ENCODE peak calls at places on chromosomes 7 and 10, in seven cellular contexts. P is ovary; D is NB4; B is lower leg skin; G is T-helper 1 cell; Q is stimulated activated CD8-positive, alpha-beta memory T cell treated with anti-CD3 and anti-CD28 coated beads, Interleukin-4, amount 100 ng/mL, for 1 hour; X is H7. E is an unnamed sample.

GRCh38 chr10:95790982-95791381 is 35.0 kb downstream of the ENTPD1 start:
- DNase-seq in P (no peak), D (no peak), B (no peak), G (no peak), Q (no peak), X (no peak), E (no peak)

GRCh38 chr7:125611582-125611981 is 682.0 kb upstream of the POT1 start:
- DNase-seq in P (no peak), D (no peak), B (no peak), G (no peak), Q (no peak), X (no peak), E (no peak)

GRCh38 chr10:124279298-124279697 is 139.4 kb downstream of the OAT start:
- DNase-seq in P (no peak), D (no peak), B (no peak), G (no peak), Q (no peak), X (no peak), E (no peak)

GRCh38 chr10:91536790-91537189 is 96.1 kb downstream of the PPP1R3C start:
- DNase-seq in P (no peak), D (no peak), B (no peak), G (no peak), Q (no peak), X (no peak), E (no peak)

GRCh38 chr7:112152186-112152585 is 54.0 kb downstream of the DOCK4 start:
- DNase-seq in P (no peak), D (no peak), B (no peak), G (no peak), Q (no peak), X (no peak), E (no peak)

GRCh38 chr7:135939-136338 is 56.4 kb upstream of the FAM20C start:
- DNase-seq in P (no peak), D (no peak), B (no peak), G (no peak), Q (no peak), X (no peak), E (no peak)

GRCh38 chr7:73892003-73892975 is 31.3 kb downstream of the TMEM270 start:
- DNase-seq in P (no peak), D (no peak), B (no peak), G (no peak), Q (no peak), X (no peak), E (no peak)

GRCh38 chr7:100556541-100556940 is 17.2 kb downstream of the SAP25 start:
- DNase-seq in P (no peak), D (peak), B (no peak), G (no peak), Q (no peak), X (no peak), E (no peak)

GRCh38 chr10:76033457-76034196 is 602.2 kb downstream of the LRMDA start:
- DNase-seq in P (no peak), D (peak), B (no peak), G (no peak), Q (no peak), X (peak), E (no peak)

GRCh38 chr10:72736176-72736795 is 44.3 kb downstream of the MCU start:
- DNase-seq in P (no peak), D (peak), B (no peak), G (no peak), Q (no peak), X (no peak), E (no peak)

E was measured in substantia nigra.